ENCODE peak calls at places on chromosomes 16 and 17, in four cellular contexts. One of them, this sample, is unnamed.

GRCh38 chr17:70357196-70357595 is 187.9 kb downstream of the KCNJ2 start:
- DNase-seq in esophagus squamous epithelium: no peak
- DNase-seq in lower lobe of right lung: no peak
- DNase-seq in tibial nerve: no peak
- DNase-seq in this sample: no peak

GRCh38 chr17:2837147-2837561 is 40.9 kb downstream of the RAP1GAP2 start:
- DNase-seq in esophagus squamous epithelium: no peak
- DNase-seq in lower lobe of right lung: no peak
- DNase-seq in tibial nerve: no peak
- DNase-seq in this sample: no peak

GRCh38 chr17:44759916-44760243 is 1.1 kb downstream of the ADAM11 start:
- DNase-seq in esophagus squamous epithelium: no peak
- DNase-seq in lower lobe of right lung: no peak
- DNase-seq in tibial nerve: no peak
- DNase-seq in this sample: no peak

GRCh38 chr17:30720013-30720471 is 104.5 kb downstream of the CRLF3 start:
- DNase-seq in esophagus squamous epithelium: no peak
- DNase-seq in lower lobe of right lung: peak
- DNase-seq in tibial nerve: no peak
- DNase-seq in this sample: no peak

GRCh38 chr16:15708997-15709396 is 59.0 kb downstream of the NDE1 start:
- DNase-seq in esophagus squamous epithelium: no peak
- DNase-seq in lower lobe of right lung: no peak
- DNase-seq in tibial nerve: no peak
- DNase-seq in this sample: no peak

GRCh38 chr17:78831688-78832540 is 8.7 kb downstream of the USP36 start:
- DNase-seq in esophagus squamous epithelium: no peak
- DNase-seq in lower lobe of right lung: peak
- DNase-seq in tibial nerve: no peak
- DNase-seq in this sample: no peak

GRCh38 chr16:74825941-74826340 is 51.3 kb upstream of the FA2H start:
- DNase-seq in esophagus squamous epithelium: no peak
- DNase-seq in lower lobe of right lung: no peak
- DNase-seq in tibial nerve: no peak
- DNase-seq in this sample: no peak

GRCh38 chr17:46982577-46982976 is 3.5 kb upstream of the RPRML start:
- DNase-seq in esophagus squamous epithelium: no peak
- DNase-seq in lower lobe of right lung: no peak
- DNase-seq in tibial nerve: no peak
- DNase-seq in this sample: no peak

GRCh38 chr17:77476920-77477805 is 336.4 kb downstream of the SEC14L1 start:
- DNase-seq in esophagus squamous epithelium: no peak
- DNase-seq in lower lobe of right lung: no peak
- DNase-seq in tibial nerve: peak
- DNase-seq in this sample: peak

GRCh38 chr17:79810138-79811027 is 13.5 kb upstream of the CBX8 start:
- DNase-seq in esophagus squamous epithelium: no peak
- DNase-seq in lower lobe of right lung: peak
- DNase-seq in tibial nerve: no peak
- DNase-seq in this sample: peak

GRCh38 chr17:77437747-77438146 is 297.0 kb downstream of the SEC14L1 start:
- DNase-seq in esophagus squamous epithelium: no peak
- DNase-seq in lower lobe of right lung: no peak
- DNase-seq in tibial nerve: no peak
- DNase-seq in this sample: no peak

GRCh38 chr16:78515421-78515820 is 416.0 kb downstream of the WWOX start:
- DNase-seq in esophagus squamous epithelium: no peak
- DNase-seq in lower lobe of right lung: no peak
- DNase-seq in tibial nerve: no peak
- DNase-seq in this sample: no peak

GRCh38 chr16:397135-397661 is at the start of gene NME4:
- DNase-seq in esophagus squamous epithelium: no peak
- DNase-seq in lower lobe of right lung: no peak
- DNase-seq in tibial nerve: no peak
- DNase-seq in this sample: no peak

GRCh38 chr16:13835935-13836334 is 84.0 kb upstream of the ERCC4 start:
- DNase-seq in esophagus squamous epithelium: no peak
- DNase-seq in lower lobe of right lung: no peak
- DNase-seq in tibial nerve: no peak
- DNase-seq in this sample: no peak

GRCh38 chr17:42050360-42051012 is at the start of gene C17orf113:
- DNase-seq in esophagus squamous epithelium: no peak
- DNase-seq in lower lobe of right lung: peak
- DNase-seq in tibial nerve: peak
- DNase-seq in this sample: no peak

GRCh38 chr17:21127508-21128077 is 829 bp downstream of the DHRS7B start:
- DNase-seq in esophagus squamous epithelium: no peak
- DNase-seq in lower lobe of right lung: no peak
- DNase-seq in tibial nerve: no peak
- DNase-seq in this sample: no peak

GRCh38 chr16:90057738-90058173 is 19.4 kb downstream of the PRDM7 start:
- DNase-seq in esophagus squamous epithelium: no peak
- DNase-seq in lower lobe of right lung: no peak
- DNase-seq in tibial nerve: no peak
- DNase-seq in this sample: no peak

GRCh38 chr17:4327638-4328037 is 38.8 kb downstream of the UBE2G1 start:
- DNase-seq in esophagus squamous epithelium: no peak
- DNase-seq in lower lobe of right lung: no peak
- DNase-seq in tibial nerve: no peak
- DNase-seq in this sample: no peak

GRCh38 chr17:63476494-63476856 is 386 bp upstream of the ACE start:
- DNase-seq in esophagus squamous epithelium: no peak
- DNase-seq in lower lobe of right lung: no peak
- DNase-seq in tibial nerve: no peak
- DNase-seq in this sample: no peak

GRCh38 chr16:4414187-4414909 is 2.0 kb downstream of the CORO7 start:
- DNase-seq in esophagus squamous epithelium: no peak
- DNase-seq in lower lobe of right lung: no peak
- DNase-seq in tibial nerve: no peak
- DNase-seq in this sample: no peak

GRCh38 chr17:76570877-76571471 is 14.7 kb downstream of the ST6GALNAC2 start:
- DNase-seq in esophagus squamous epithelium: no peak
- DNase-seq in lower lobe of right lung: no peak
- DNase-seq in tibial nerve: no peak
- DNase-seq in this sample: no peak

GRCh38 chr17:58575511-58575910 is 61.1 kb upstream of the MTMR4 start:
- DNase-seq in esophagus squamous epithelium: no peak
- DNase-seq in lower lobe of right lung: no peak
- DNase-seq in tibial nerve: no peak
- DNase-seq in this sample: no peak

GRCh38 chr16:90019543-90020259 is 445 bp upstream of the DBNDD1 start:
- DNase-seq in esophagus squamous epithelium: no peak
- DNase-seq in lower lobe of right lung: peak
- DNase-seq in tibial nerve: no peak
- DNase-seq in this sample: no peak

GRCh38 chr17:75505640-75506039 is 9.7 kb downstream of the CASKIN2 start:
- DNase-seq in esophagus squamous epithelium: no peak
- DNase-seq in lower lobe of right lung: no peak
- DNase-seq in tibial nerve: no peak
- DNase-seq in this sample: no peak

GRCh38 chr17:35448214-35448898 is at the start of gene SLFN13:
- DNase-seq in esophagus squamous epithelium: peak
- DNase-seq in lower lobe of right lung: peak
- DNase-seq in tibial nerve: peak
- DNase-seq in this sample: peak

GRCh38 chr17:35448899-35449227 is 297 bp upstream of the SLFN13 start:
- DNase-seq in esophagus squamous epithelium: no peak
- DNase-seq in lower lobe of right lung: no peak
- DNase-seq in tibial nerve: no peak
- DNase-seq in this sample: no peak

GRCh38 chr17:35449371-35449931 is 885 bp upstream of the SLFN13 start:
- DNase-seq in esophagus squamous epithelium: no peak
- DNase-seq in lower lobe of right lung: peak
- DNase-seq in tibial nerve: no peak
- DNase-seq in this sample: no peak

DNA sequence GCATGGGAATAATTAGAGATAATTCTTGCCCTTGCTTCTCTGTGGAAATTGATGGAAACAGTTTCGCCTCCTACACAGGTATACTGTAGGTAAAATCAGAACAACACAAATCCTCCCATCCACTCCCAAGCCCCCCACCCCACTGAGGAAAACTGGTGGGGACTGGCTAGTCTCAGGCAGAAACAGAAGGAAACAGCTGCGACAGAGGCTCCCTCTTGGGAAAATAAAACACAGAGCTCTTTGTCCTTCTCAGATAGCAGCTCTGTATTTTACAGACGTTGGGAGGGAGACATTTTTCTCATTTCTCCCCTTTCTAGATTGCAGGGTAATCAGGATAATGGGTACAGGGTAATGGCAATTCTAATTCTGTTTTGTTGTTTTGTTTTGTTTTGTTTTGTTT is 1.1 kb downstream of the SLFN13 start:
- DNase-seq in esophagus squamous epithelium: no peak
- DNase-seq in lower lobe of right lung: no peak
- DNase-seq in tibial nerve: no peak
- DNase-seq in this sample: no peak
- H3K4me3 ChIP-seq in esophagus squamous epithelium: peak
- H3K4me3 ChIP-seq in lower lobe of right lung: peak
- H3K4me3 ChIP-seq in tibial nerve: peak
- H3K4me3 ChIP-seq in this sample: peak

DNA sequence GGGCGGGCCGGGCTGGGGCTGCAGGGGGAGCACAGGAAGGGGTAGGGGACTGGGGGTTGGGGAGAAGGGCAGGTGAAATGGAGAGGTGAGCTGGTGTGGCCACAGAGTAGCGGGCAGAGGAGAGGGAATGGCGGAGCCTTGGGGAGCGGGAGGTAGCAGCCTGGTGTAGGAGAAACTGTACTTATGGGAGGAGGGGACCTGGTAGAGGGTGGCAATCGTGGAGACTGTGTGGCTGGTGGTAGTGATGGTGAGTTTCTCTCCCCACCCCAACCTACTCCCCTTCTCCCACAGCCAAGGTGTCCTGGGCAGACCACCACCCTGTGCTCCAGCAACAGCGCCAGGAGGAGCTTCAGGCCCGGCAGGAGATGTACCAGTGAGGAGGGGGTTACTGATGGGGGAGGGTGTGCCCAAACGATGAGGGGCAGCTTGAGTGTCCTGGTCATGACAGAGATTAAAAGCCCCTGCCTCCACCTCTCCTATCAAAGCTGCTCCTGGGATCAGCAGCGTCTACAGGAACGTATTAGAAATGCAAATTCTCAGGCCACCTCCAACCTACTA is 831 bp downstream of the ALOX15B start:
- DNase-seq in esophagus squamous epithelium: no peak
- DNase-seq in lower lobe of right lung: no peak
- DNase-seq in tibial nerve: no peak
- DNase-seq in this sample: no peak
- H3K4me3 ChIP-seq in esophagus squamous epithelium: peak
- H3K4me3 ChIP-seq in lower lobe of right lung: peak
- H3K4me3 ChIP-seq in tibial nerve: peak
- H3K4me3 ChIP-seq in this sample: no peak

GRCh38 chr16:1492082-1492922 is 858 bp upstream of the TELO2 start:
- DNase-seq in esophagus squamous epithelium: no peak
- DNase-seq in lower lobe of right lung: peak
- DNase-seq in tibial nerve: no peak
- DNase-seq in this sample: no peak
- H3K4me3 ChIP-seq in esophagus squamous epithelium: peak
- H3K4me3 ChIP-seq in lower lobe of right lung: peak
- H3K4me3 ChIP-seq in tibial nerve: peak
- H3K4me3 ChIP-seq in this sample: peak

GRCh38 chr16:19166500-19166899 is 1.5 kb upstream of the SYT17 start:
- DNase-seq in esophagus squamous epithelium: no peak
- DNase-seq in lower lobe of right lung: peak
- DNase-seq in tibial nerve: no peak
- DNase-seq in this sample: no peak

GRCh38 chr16:19170043-19170655 is 2.1 kb downstream of the SYT17 start:
- DNase-seq in esophagus squamous epithelium: no peak
- DNase-seq in lower lobe of right lung: no peak
- DNase-seq in tibial nerve: no peak
- DNase-seq in this sample: no peak

GRCh38 chr16:19169081-19169639 is 1.1 kb downstream of the SYT17 start:
- DNase-seq in esophagus squamous epithelium: no peak
- DNase-seq in lower lobe of right lung: no peak
- DNase-seq in tibial nerve: no peak
- DNase-seq in this sample: no peak

GRCh38 chr16:19168173-19169080 is at the start of gene SYT17:
- DNase-seq in esophagus squamous epithelium: no peak
- DNase-seq in lower lobe of right lung: peak
- DNase-seq in tibial nerve: no peak
- DNase-seq in this sample: no peak

GRCh38 chr16:19167710-19168172 is 299 bp upstream of the SYT17 start:
- DNase-seq in esophagus squamous epithelium: no peak
- DNase-seq in lower lobe of right lung: peak
- DNase-seq in tibial nerve: no peak
- DNase-seq in this sample: no peak
- H3K4me3 ChIP-seq in esophagus squamous epithelium: peak
- H3K4me3 ChIP-seq in lower lobe of right lung: peak
- H3K4me3 ChIP-seq in tibial nerve: peak
- H3K4me3 ChIP-seq in this sample: peak

DNA sequence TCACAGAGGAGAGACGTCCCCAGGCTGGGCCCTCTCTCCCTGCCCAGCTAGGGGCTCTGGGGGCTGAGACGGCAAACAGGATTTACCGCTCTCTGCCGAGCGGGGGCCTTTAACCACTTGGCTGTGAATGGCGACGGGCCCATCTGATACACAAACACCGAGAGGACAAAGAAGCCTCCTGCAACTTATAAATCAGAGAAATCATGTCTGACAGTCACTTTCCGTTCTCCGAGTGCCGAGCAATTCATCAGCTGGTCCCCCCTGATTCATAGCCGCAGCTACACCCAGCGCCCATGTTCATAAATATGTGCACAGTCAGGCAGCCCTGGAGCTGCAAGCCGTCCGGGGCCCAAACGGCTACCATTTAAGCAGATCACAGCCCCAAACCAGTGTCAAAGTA is 154.4 kb downstream of the C16orf78 start:
- DNase-seq in esophagus squamous epithelium: no peak
- DNase-seq in lower lobe of right lung: no peak
- DNase-seq in tibial nerve: peak
- DNase-seq in this sample: no peak
- H3K4me3 ChIP-seq in esophagus squamous epithelium: peak
- H3K4me3 ChIP-seq in lower lobe of right lung: peak
- H3K4me3 ChIP-seq in tibial nerve: no peak
- H3K4me3 ChIP-seq in this sample: no peak

DNA sequence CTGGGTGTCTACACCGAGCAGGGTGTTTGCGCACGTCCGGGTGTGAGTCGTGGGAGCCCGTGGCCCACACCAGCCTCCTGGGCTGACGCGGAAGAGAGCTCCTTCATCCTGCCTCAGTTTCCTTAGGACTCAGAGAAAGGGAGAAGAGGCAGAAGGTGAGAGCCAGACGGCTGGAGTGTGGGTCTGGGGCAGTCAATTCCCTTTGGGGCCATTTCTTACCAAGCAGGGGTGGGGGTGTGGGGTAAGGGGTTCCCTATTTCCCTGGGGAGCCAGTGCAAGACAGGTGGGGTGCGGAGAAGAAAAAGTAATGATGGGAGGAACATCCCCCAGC is 831 bp downstream of the CA7 start:
- DNase-seq in esophagus squamous epithelium: no peak
- DNase-seq in lower lobe of right lung: no peak
- DNase-seq in tibial nerve: no peak
- DNase-seq in this sample: no peak
- H3K4me3 ChIP-seq in esophagus squamous epithelium: peak
- H3K4me3 ChIP-seq in lower lobe of right lung: peak
- H3K4me3 ChIP-seq in tibial nerve: peak
- H3K4me3 ChIP-seq in this sample: peak

This sample was measured in kidney epithelial cell.